ENCODE peak calls at places on chromosome 4, in six cellular contexts. S, A, C, X, P and D are unnamed samples.

GRCh38 chr4:123651536-123652175 is 255.1 kb downstream of the SPRY1 start:
- DNase-seq in S (no peak), C (no peak), X (no peak), A (no peak), P (no peak), D (no peak)

GRCh38 chr4:187999406-187999932 is 3.9 kb downstream of the ZFP42 start:
- DNase-seq in C (no peak), S (no peak), A (no peak), X (no peak), P (no peak), D (no peak)

GRCh38 chr4:98421106-98421505 is 159.9 kb downstream of the RAP1GDS1 start:
- DNase-seq in P (no peak), C (no peak), S (no peak), A (no peak), X (no peak), D (no peak)

GRCh38 chr4:184356366-184356765 is 118.0 kb downstream of the IRF2 start:
- DNase-seq in C (no peak), X (no peak), P (no peak), S (no peak), A (no peak), D (no peak)

GRCh38 chr4:45350438-45350837 is 624.1 kb upstream of the GNPDA2 start:
- DNase-seq in A (no peak), C (no peak), X (no peak), S (peak), P (no peak), D (no peak)

GRCh38 chr4:185203380-185204237 is at the start of gene CFAP97:
- DNase-seq in S (peak), A (peak), C (no peak), P (peak), X (peak), D (peak)

GRCh38 chr4:78542373-78542772 is 9.2 kb upstream of the ANXA3 start:
- DNase-seq in S (no peak), A (no peak), X (no peak), C (no peak), P (no peak), D (no peak)

GRCh38 chr4:99149620-99150019 is 5.5 kb upstream of the ADH4 start:
- DNase-seq in C (no peak), X (no peak), A (no peak), S (no peak), P (no peak), D (no peak)

GRCh38 chr4:37896206-37896605 is 5.3 kb downstream of the TBC1D1 start:
- DNase-seq in X (no peak), A (no peak), C (no peak), S (no peak), P (no peak), D (no peak)

GRCh38 chr4:146927710-146928109 is 18.0 kb downstream of the TTC29 start:
- DNase-seq in X (no peak), A (no peak), C (no peak), P (no peak), S (no peak), D (no peak)